ENCODE peak calls at places on chromosomes 12 and 14, in eight cellular contexts. One of them, this sample, is unnamed. For H3K4me1, the result is how much of the 10 kb centered on the place peaks cover.

GRCh38 chr14:52923902-52924575 is 26.8 kb downstream of the FERMT2 start:
- DNase-seq in stomach: no peak
- DNase-seq in sigmoid colon: no peak
- DNase-seq in vagina: no peak
- DNase-seq in K562: no peak
- DNase-seq in transverse colon: no peak
- DNase-seq in HCT116: no peak
- DNase-seq in endothelial cell of umbilical vein: no peak
- DNase-seq in this sample: no peak

GRCh38 chr12:29066061-29066588 is 83.0 kb upstream of the FAR2 start:
- DNase-seq in stomach: no peak
- DNase-seq in sigmoid colon: peak
- DNase-seq in vagina: no peak
- DNase-seq in K562: no peak
- DNase-seq in transverse colon: no peak
- DNase-seq in HCT116: peak
- DNase-seq in endothelial cell of umbilical vein: peak
- DNase-seq in this sample: no peak

GRCh38 chr14:24055971-24056799 is 4.4 kb downstream of the CARMIL3 start:
- DNase-seq in stomach: no peak
- DNase-seq in sigmoid colon: peak
- DNase-seq in vagina: no peak
- DNase-seq in K562: no peak
- DNase-seq in transverse colon: no peak
- DNase-seq in HCT116: no peak
- DNase-seq in endothelial cell of umbilical vein: no peak
- DNase-seq in this sample: peak

GRCh38 chr14:44180975-44181374 is 326.1 kb downstream of the FSCB start:
- DNase-seq in stomach: no peak
- DNase-seq in sigmoid colon: no peak
- DNase-seq in vagina: no peak
- DNase-seq in K562: no peak
- DNase-seq in transverse colon: no peak
- DNase-seq in HCT116: no peak
- DNase-seq in endothelial cell of umbilical vein: no peak
- DNase-seq in this sample: no peak

GRCh38 chr14:33016611-33017010 is 77.9 kb downstream of the NPAS3 start:
- DNase-seq in stomach: no peak
- DNase-seq in sigmoid colon: no peak
- DNase-seq in vagina: no peak
- DNase-seq in K562: no peak
- DNase-seq in transverse colon: no peak
- DNase-seq in HCT116: no peak
- DNase-seq in endothelial cell of umbilical vein: no peak
- DNase-seq in this sample: no peak

GRCh38 chr12:71392521-71393145 is 47.0 kb upstream of the LGR5 start:
- DNase-seq in stomach: no peak
- DNase-seq in sigmoid colon: no peak
- DNase-seq in vagina: no peak
- DNase-seq in K562: peak
- DNase-seq in transverse colon: no peak
- DNase-seq in HCT116: peak
- DNase-seq in endothelial cell of umbilical vein: peak
- DNase-seq in this sample: no peak

GRCh38 chr12:130484221-130484620 is 146.5 kb downstream of the PIWIL1 start:
- DNase-seq in stomach: no peak
- DNase-seq in sigmoid colon: no peak
- DNase-seq in vagina: no peak
- DNase-seq in K562: no peak
- DNase-seq in transverse colon: no peak
- DNase-seq in HCT116: no peak
- DNase-seq in endothelial cell of umbilical vein: no peak
- DNase-seq in this sample: no peak

GRCh38 chr14:99575043-99576023 is 28.7 kb downstream of the CCDC85C start:
- DNase-seq in stomach: peak
- DNase-seq in sigmoid colon: no peak
- DNase-seq in vagina: no peak
- DNase-seq in K562: peak
- DNase-seq in transverse colon: peak
- DNase-seq in HCT116: no peak
- DNase-seq in endothelial cell of umbilical vein: no peak
- DNase-seq in this sample: no peak

GRCh38 chr12:89707623-89707991 is 1.0 kb downstream of the ATP2B1 start:
- DNase-seq in stomach: no peak
- DNase-seq in sigmoid colon: no peak
- DNase-seq in vagina: no peak
- DNase-seq in K562: peak
- DNase-seq in transverse colon: peak
- DNase-seq in HCT116: no peak
- DNase-seq in endothelial cell of umbilical vein: peak
- DNase-seq in this sample: peak

GRCh38 chr14:77258566-77258965 is 12.4 kb downstream of the NGB start:
- DNase-seq in stomach: no peak
- DNase-seq in sigmoid colon: no peak
- DNase-seq in vagina: no peak
- DNase-seq in K562: no peak
- DNase-seq in transverse colon: no peak
- DNase-seq in HCT116: no peak
- DNase-seq in endothelial cell of umbilical vein: no peak
- DNase-seq in this sample: no peak

GRCh38 chr12:74441872-74442271 is 95.8 kb upstream of the ATXN7L3B start:
- DNase-seq in stomach: no peak
- DNase-seq in sigmoid colon: no peak
- DNase-seq in vagina: no peak
- DNase-seq in K562: no peak
- DNase-seq in transverse colon: no peak
- DNase-seq in HCT116: no peak
- DNase-seq in endothelial cell of umbilical vein: no peak
- DNase-seq in this sample: no peak

GRCh38 chr14:63993992-63994391 is 141.2 kb downstream of the SYNE2 start:
- DNase-seq in stomach: no peak
- DNase-seq in sigmoid colon: no peak
- DNase-seq in vagina: no peak
- DNase-seq in K562: no peak
- DNase-seq in transverse colon: no peak
- DNase-seq in HCT116: no peak
- DNase-seq in endothelial cell of umbilical vein: peak
- DNase-seq in this sample: no peak

GRCh38 chr12:131740626-131741025 is 29.7 kb downstream of the SFSWAP start:
- DNase-seq in stomach: no peak
- DNase-seq in sigmoid colon: no peak
- DNase-seq in vagina: no peak
- DNase-seq in K562: no peak
- DNase-seq in transverse colon: no peak
- DNase-seq in HCT116: no peak
- DNase-seq in endothelial cell of umbilical vein: no peak
- DNase-seq in this sample: no peak

GRCh38 chr14:56555921-56556570 is 23.6 kb upstream of the TMEM260 start:
- DNase-seq in stomach: no peak
- DNase-seq in sigmoid colon: no peak
- DNase-seq in vagina: no peak
- DNase-seq in K562: peak
- DNase-seq in transverse colon: no peak
- DNase-seq in HCT116: peak
- DNase-seq in endothelial cell of umbilical vein: peak
- DNase-seq in this sample: no peak

GRCh38 chr12:82774666-82775065 is 88.0 kb downstream of the TMTC2 start:
- DNase-seq in stomach: no peak
- DNase-seq in sigmoid colon: no peak
- DNase-seq in vagina: no peak
- DNase-seq in K562: no peak
- DNase-seq in transverse colon: no peak
- DNase-seq in HCT116: no peak
- DNase-seq in endothelial cell of umbilical vein: no peak
- DNase-seq in this sample: no peak

GRCh38 chr12:104137175-104137901 is 672 bp downstream of the NFYB start:
- DNase-seq in stomach: peak
- DNase-seq in sigmoid colon: peak
- DNase-seq in vagina: no peak
- DNase-seq in K562: peak
- DNase-seq in transverse colon: peak
- DNase-seq in HCT116: no peak
- DNase-seq in endothelial cell of umbilical vein: peak
- DNase-seq in this sample: peak

GRCh38 chr14:71399057-71399487 is 491.8 kb downstream of the PCNX1 start:
- DNase-seq in stomach: no peak
- DNase-seq in sigmoid colon: no peak
- DNase-seq in vagina: no peak
- DNase-seq in K562: no peak
- DNase-seq in transverse colon: no peak
- DNase-seq in HCT116: no peak
- DNase-seq in endothelial cell of umbilical vein: no peak
- DNase-seq in this sample: no peak

GRCh38 chr14:95841680-95842079 is 35.0 kb upstream of the TUNAR start:
- DNase-seq in stomach: no peak
- DNase-seq in sigmoid colon: no peak
- DNase-seq in vagina: peak
- DNase-seq in K562: no peak
- DNase-seq in transverse colon: no peak
- DNase-seq in HCT116: no peak
- DNase-seq in endothelial cell of umbilical vein: no peak
- DNase-seq in this sample: no peak

GRCh38 chr14:95840094-95840493 is 36.5 kb upstream of the TUNAR start:
- DNase-seq in stomach: no peak
- DNase-seq in sigmoid colon: no peak
- DNase-seq in vagina: peak
- DNase-seq in K562: no peak
- DNase-seq in transverse colon: no peak
- DNase-seq in HCT116: no peak
- DNase-seq in endothelial cell of umbilical vein: no peak
- DNase-seq in this sample: no peak

GRCh38 chr14:95835331-95835730 is 41.3 kb upstream of the TUNAR start:
- DNase-seq in stomach: no peak
- DNase-seq in sigmoid colon: no peak
- DNase-seq in vagina: peak
- DNase-seq in K562: no peak
- DNase-seq in transverse colon: no peak
- DNase-seq in HCT116: peak
- DNase-seq in endothelial cell of umbilical vein: peak
- DNase-seq in this sample: no peak

GRCh38 chr14:95834491-95834890 is 42.1 kb upstream of the TUNAR start:
- DNase-seq in stomach: no peak
- DNase-seq in sigmoid colon: no peak
- DNase-seq in vagina: no peak
- DNase-seq in K562: no peak
- DNase-seq in transverse colon: no peak
- DNase-seq in HCT116: no peak
- DNase-seq in endothelial cell of umbilical vein: no peak
- DNase-seq in this sample: no peak

DNA sequence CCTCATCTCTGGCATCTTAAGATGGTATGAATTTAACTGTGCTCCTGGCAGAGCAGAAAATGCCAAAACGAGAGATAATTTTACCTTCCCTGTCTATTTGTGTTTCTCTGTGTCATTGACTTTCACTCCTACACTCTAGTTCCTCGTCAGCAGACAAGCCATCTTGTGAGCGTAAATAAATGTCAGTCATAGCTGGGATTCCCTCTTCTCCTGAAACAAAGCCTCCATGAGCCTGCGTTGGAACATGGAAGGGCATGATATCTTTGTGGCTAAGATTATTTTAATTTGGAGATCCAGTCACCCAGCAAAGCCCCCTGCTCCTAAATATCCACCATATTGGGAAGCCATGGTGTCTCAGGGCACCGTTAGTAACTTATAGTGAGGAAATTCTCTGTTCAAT is 37.8 kb upstream of the TUNAR start:
- DNase-seq in stomach: no peak
- DNase-seq in sigmoid colon: no peak
- DNase-seq in vagina: no peak
- DNase-seq in K562: no peak
- DNase-seq in transverse colon: no peak
- DNase-seq in HCT116: no peak
- DNase-seq in endothelial cell of umbilical vein: no peak
- DNase-seq in this sample: no peak
- H3K4me1 ChIP-seq in stomach: under half
- H3K4me1 ChIP-seq in sigmoid colon: under half
- H3K4me1 ChIP-seq in vagina: under half
- H3K4me1 ChIP-seq in K562: under half
- H3K4me1 ChIP-seq in transverse colon: under half
- H3K4me1 ChIP-seq in HCT116: under half
- H3K4me1 ChIP-seq in endothelial cell of umbilical vein: under half
- H3K4me1 ChIP-seq in this sample: under half

GRCh38 chr14:75141967-75142366 is 15.1 kb upstream of the NEK9 start:
- DNase-seq in stomach: no peak
- DNase-seq in sigmoid colon: no peak
- DNase-seq in vagina: no peak
- DNase-seq in K562: no peak
- DNase-seq in transverse colon: no peak
- DNase-seq in HCT116: no peak
- DNase-seq in endothelial cell of umbilical vein: peak
- DNase-seq in this sample: no peak
- TF ChIP-seq POLR2AphosphoS5 in stomach: no peak
- TF ChIP-seq POLR2AphosphoS5 in sigmoid colon: no peak
- TF ChIP-seq POLR2AphosphoS5 in vagina: no peak
- TF ChIP-seq POLR2AphosphoS5 in K562: no peak
- TF ChIP-seq POLR2AphosphoS5 in transverse colon: no peak
- TF ChIP-seq POLR2AphosphoS5 in HCT116: no peak
- TF ChIP-seq POLR2AphosphoS5 in endothelial cell of umbilical vein: no peak
- TF ChIP-seq POLR2AphosphoS5 in this sample: no peak

GRCh38 chr14:68308695-68309094 is 484.2 kb downstream of the ZFP36L1 start:
- DNase-seq in stomach: no peak
- DNase-seq in sigmoid colon: no peak
- DNase-seq in vagina: no peak
- DNase-seq in K562: no peak
- DNase-seq in transverse colon: no peak
- DNase-seq in HCT116: no peak
- DNase-seq in endothelial cell of umbilical vein: no peak
- DNase-seq in this sample: no peak

GRCh38 chr14:68306934-68307758 is 485.7 kb downstream of the ZFP36L1 start:
- DNase-seq in stomach: peak
- DNase-seq in sigmoid colon: no peak
- DNase-seq in vagina: no peak
- DNase-seq in K562: no peak
- DNase-seq in transverse colon: peak
- DNase-seq in HCT116: peak
- DNase-seq in endothelial cell of umbilical vein: no peak
- DNase-seq in this sample: no peak

GRCh38 chr14:68307769-68308168 is 485.1 kb downstream of the ZFP36L1 start:
- DNase-seq in stomach: no peak
- DNase-seq in sigmoid colon: no peak
- DNase-seq in vagina: no peak
- DNase-seq in K562: no peak
- DNase-seq in transverse colon: no peak
- DNase-seq in HCT116: no peak
- DNase-seq in endothelial cell of umbilical vein: no peak
- DNase-seq in this sample: no peak

GRCh38 chr14:68309631-68310030 is 483.2 kb downstream of the ZFP36L1 start:
- DNase-seq in stomach: no peak
- DNase-seq in sigmoid colon: no peak
- DNase-seq in vagina: no peak
- DNase-seq in K562: no peak
- DNase-seq in transverse colon: no peak
- DNase-seq in HCT116: no peak
- DNase-seq in endothelial cell of umbilical vein: peak
- DNase-seq in this sample: no peak

GRCh38 chr14:68309121-68309520 is 483.7 kb downstream of the ZFP36L1 start:
- DNase-seq in stomach: no peak
- DNase-seq in sigmoid colon: no peak
- DNase-seq in vagina: no peak
- DNase-seq in K562: no peak
- DNase-seq in transverse colon: no peak
- DNase-seq in HCT116: no peak
- DNase-seq in endothelial cell of umbilical vein: no peak
- DNase-seq in this sample: no peak
- H3K4me1 ChIP-seq in stomach: under half
- H3K4me1 ChIP-seq in sigmoid colon: under half
- H3K4me1 ChIP-seq in vagina: under half
- H3K4me1 ChIP-seq in K562: under half
- H3K4me1 ChIP-seq in transverse colon: under half
- H3K4me1 ChIP-seq in HCT116: under half
- H3K4me1 ChIP-seq in endothelial cell of umbilical vein: under half
- H3K4me1 ChIP-seq in this sample: half or more

GRCh38 chr12:53380797-53381738 is 1.1 kb downstream of the SP1 start:
- DNase-seq in stomach: no peak
- DNase-seq in sigmoid colon: peak
- DNase-seq in vagina: no peak
- DNase-seq in K562: no peak
- DNase-seq in transverse colon: peak
- DNase-seq in HCT116: no peak
- DNase-seq in endothelial cell of umbilical vein: peak
- DNase-seq in this sample: peak
- TF ChIP-seq POLR2AphosphoS5 in stomach: no peak
- TF ChIP-seq POLR2AphosphoS5 in sigmoid colon: peak
- TF ChIP-seq POLR2AphosphoS5 in vagina: no peak
- TF ChIP-seq POLR2AphosphoS5 in K562: no peak
- TF ChIP-seq POLR2AphosphoS5 in transverse colon: no peak
- TF ChIP-seq POLR2AphosphoS5 in HCT116: peak
- TF ChIP-seq POLR2AphosphoS5 in endothelial cell of umbilical vein: no peak
- TF ChIP-seq POLR2AphosphoS5 in this sample: no peak

This sample was measured in spleen.